ENCODE peak calls at places on chromosomes 4 and X, in seven cellular contexts. B, E, W, A, U, T and Y are unnamed samples.

GRCh38 chr4:128455076-128455345 is 167.4 kb upstream of the PGRMC2 start:
- DNase-seq in W (no peak), B (no peak), E (no peak), T (no peak), A (no peak), U (no peak), Y (no peak)

GRCh38 chrX:50081282-50081955 is 119.4 kb downstream of the AKAP4 start:
- DNase-seq in W (no peak), B (no peak), T (no peak), E (peak), U (peak), A (no peak), Y (no peak)

GRCh38 chr4:101621120-101621519 is 169.4 kb upstream of the BANK1 start:
- DNase-seq in E (peak), U (no peak), W (peak), T (peak), B (peak), A (peak), Y (peak)

GRCh38 chr4:6390357-6390756 is 82.1 kb downstream of the PPP2R2C start:
- DNase-seq in B (no peak), T (no peak), U (no peak), W (no peak), A (no peak), E (no peak), Y (no peak)

GRCh38 chr4:118335774-118336173 is 17.0 kb downstream of the PRSS12 start:
- DNase-seq in W (no peak), U (no peak), E (no peak), A (no peak), T (no peak), B (no peak), Y (no peak)

GRCh38 chrX:130084651-130085237 is 25.6 kb downstream of the ELF4 start:
- DNase-seq in E (no peak), U (peak), A (no peak), B (no peak), T (no peak), W (no peak), Y (no peak)

GRCh38 chr4:115675721-115676120 is 562.3 kb upstream of the NDST4 start:
- DNase-seq in A (no peak), E (peak), W (no peak), U (no peak), T (peak), B (no peak), Y (no peak)

GRCh38 chrX:78619829-78620228 is 39.3 kb downstream of the RTL3 start:
- DNase-seq in U (no peak), B (no peak), W (no peak), A (no peak), E (peak), T (no peak), Y (no peak)

GRCh38 chr4:926538-926937 is 5.6 kb downstream of the GAK start:
- DNase-seq in U (no peak), A (no peak), T (no peak), E (no peak), W (no peak), B (no peak), Y (no peak)

GRCh38 chr4:54614094-54614493 is 43.7 kb upstream of the KIT start:
- DNase-seq in E (no peak), T (no peak), A (no peak), U (no peak), W (no peak), B (no peak), Y (no peak)

GRCh38 chrX:24479924-24480722 is 15.0 kb downstream of the PDK3 start:
- DNase-seq in W (no peak), E (peak), A (no peak), T (no peak), U (peak), B (no peak), Y (no peak)

GRCh38 chrX:19627533-19627932 is 112.2 kb upstream of the MAP3K15 start:
- DNase-seq in T (no peak), E (peak), B (no peak), U (peak), W (no peak), A (no peak), Y (no peak)

GRCh38 chr4:23888421-23889319 is 1.2 kb downstream of the PPARGC1A start:
- DNase-seq in B (peak), T (no peak), A (no peak), E (peak), U (no peak), W (peak), Y (no peak)

GRCh38 chrX:20233336-20233735 is 33.4 kb downstream of the RPS6KA3 start:
- DNase-seq in E (no peak), B (no peak), W (no peak), U (no peak), A (no peak), T (no peak), Y (no peak)

GRCh38 chr4:77174426-77174825 is 17.4 kb downstream of the CCNG2 start:
- DNase-seq in E (no peak), U (no peak), W (no peak), B (peak), T (no peak), A (no peak), Y (no peak)

GRCh38 chr4:23945521-23946017 is 55.7 kb upstream of the PPARGC1A start:
- DNase-seq in A (peak), U (no peak), W (peak), B (peak), T (peak), E (peak), Y (no peak)

GRCh38 chr4:95106408-95106928 is 348.7 kb downstream of the BMPR1B start:
- DNase-seq in A (no peak), U (no peak), W (no peak), T (no peak), B (no peak), E (peak), Y (no peak)

GRCh38 chr4:19678763-19679162 is 572.9 kb upstream of the SLIT2 start:
- DNase-seq in A (peak), W (no peak), T (peak), B (no peak), U (no peak), E (peak), Y (no peak)

GRCh38 chr4:19735012-19735411 is 516.7 kb upstream of the SLIT2 start:
- DNase-seq in T (no peak), E (no peak), B (no peak), W (no peak), U (no peak), A (no peak), Y (no peak)

GRCh38 chr4:175350246-175350645 is 432.1 kb downstream of the ADAM29 start:
- DNase-seq in E (no peak), U (no peak), T (no peak), W (no peak), A (no peak), B (no peak), Y (no peak)